ENCODE peak calls at places on chromosomes 1 and 21, in eight cellular contexts. G, P, E, N, L, S, K and D are unnamed samples.

GRCh38 chr1:14850563-14850962 is 252.1 kb downstream of the KAZN start:
- DNase-seq in G (peak), P (no peak), E (no peak), N (peak), L (peak), S (no peak), K (no peak), D (peak)

GRCh38 chr1:107990606-107991005 is 25.6 kb upstream of the VAV3 start:
- DNase-seq in G (no peak), P (no peak), E (no peak), N (no peak), L (no peak), S (no peak), K (no peak), D (no peak)

GRCh38 chr1:59669752-59670312 is 144.9 kb upstream of the HOOK1 start:
- DNase-seq in G (no peak), P (no peak), E (peak), N (no peak), L (no peak), S (peak), K (no peak), D (no peak)

GRCh38 chr1:25914074-25914995 is 8.1 kb upstream of the STMN1 start:
- DNase-seq in G (no peak), P (no peak), E (no peak), N (no peak), L (no peak), S (no peak), K (no peak), D (no peak)

GRCh38 chr21:28810826-28811524 is 181.7 kb downstream of the LTN1 start:
- DNase-seq in G (no peak), P (no peak), E (no peak), N (no peak), L (no peak), S (no peak), K (no peak), D (no peak)

GRCh38 chr1:8495928-8496401 is 178.1 kb downstream of the SLC45A1 start:
- DNase-seq in G (peak), P (no peak), E (no peak), N (peak), L (peak), S (no peak), K (no peak), D (peak)

GRCh38 chr1:155052412-155053400 is 1.6 kb downstream of the ADAM15 start:
- DNase-seq in G (peak), P (peak), E (no peak), N (no peak), L (peak), S (no peak), K (no peak), D (peak)

GRCh38 chr1:219155140-219155539 is 18.5 kb upstream of the LYPLAL1 start:
- DNase-seq in G (no peak), P (no peak), E (no peak), N (no peak), L (peak), S (no peak), K (no peak), D (peak)

GRCh38 chr1:153548722-153549695 is at the start of gene S100A3:
- DNase-seq in G (peak), P (peak), E (no peak), N (no peak), L (no peak), S (no peak), K (no peak), D (peak)

GRCh38 chr1:107870691-107871090 is 94.3 kb downstream of the VAV3 start:
- DNase-seq in G (no peak), P (peak), E (no peak), N (no peak), L (no peak), S (no peak), K (no peak), D (no peak)

GRCh38 chr1:16302709-16303627 is 49.3 kb downstream of the FBXO42 start:
- DNase-seq in G (no peak), P (no peak), E (no peak), N (no peak), L (peak), S (no peak), K (no peak), D (peak)

GRCh38 chr1:16307222-16307621 is 45.1 kb downstream of the FBXO42 start:
- DNase-seq in G (no peak), P (no peak), E (no peak), N (no peak), L (no peak), S (no peak), K (no peak), D (no peak)
- TF ChIP-seq MAX in G (no peak), P (no peak), E (no peak), N (no peak), L (no peak), S (no peak), K (no peak), D (no peak)

DNA sequence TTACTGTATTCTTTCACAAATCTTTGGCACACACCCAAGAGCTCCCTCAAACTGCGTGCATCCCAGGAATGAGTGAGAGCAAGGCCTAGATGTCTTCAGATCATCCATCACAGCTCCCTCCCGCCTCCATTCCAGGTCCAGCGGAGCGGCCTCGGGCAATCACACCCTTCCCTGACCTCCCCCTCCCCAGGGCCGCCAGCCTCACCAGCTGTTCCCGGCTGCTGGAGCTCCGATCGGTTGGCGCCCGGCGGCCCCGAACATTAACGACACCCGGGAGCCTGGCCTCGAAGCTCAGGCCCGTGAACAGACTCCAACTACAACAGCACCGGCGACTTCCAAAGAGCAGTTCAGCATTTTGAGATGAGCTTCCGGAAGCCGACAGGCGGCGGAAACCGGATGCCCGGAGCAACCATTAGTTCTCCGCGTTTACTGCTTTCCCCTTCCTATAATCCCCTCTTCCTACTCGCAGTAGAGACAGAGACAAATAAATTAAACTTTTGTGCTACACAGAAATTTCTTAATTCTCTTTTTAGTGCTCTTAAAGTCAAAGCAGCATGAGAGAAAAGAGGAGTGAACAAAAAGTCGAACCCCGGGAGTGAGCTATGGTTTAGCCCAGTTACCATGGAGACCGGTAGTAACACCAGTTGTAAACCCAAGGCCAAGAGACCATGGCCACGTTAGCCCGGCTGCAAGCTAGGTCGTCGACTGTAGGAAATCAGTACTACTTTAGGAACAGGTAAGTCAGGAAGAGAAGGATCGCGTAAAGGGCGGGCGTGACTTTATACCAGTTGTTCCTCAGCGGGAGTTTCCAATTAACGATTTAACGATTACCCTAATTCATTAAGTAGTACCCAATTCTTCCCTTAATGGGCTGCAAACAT is at the start of the genes GPATCH2 and SPATA17:
- DNase-seq in G (peak), P (peak), E (peak), N (peak), L (peak), S (peak), K (peak), D (peak)
- TF ChIP-seq POLR2A in G (peak), P (peak), E (peak), N (peak), L (no peak), S (peak), K (peak), D (peak)

DNA sequence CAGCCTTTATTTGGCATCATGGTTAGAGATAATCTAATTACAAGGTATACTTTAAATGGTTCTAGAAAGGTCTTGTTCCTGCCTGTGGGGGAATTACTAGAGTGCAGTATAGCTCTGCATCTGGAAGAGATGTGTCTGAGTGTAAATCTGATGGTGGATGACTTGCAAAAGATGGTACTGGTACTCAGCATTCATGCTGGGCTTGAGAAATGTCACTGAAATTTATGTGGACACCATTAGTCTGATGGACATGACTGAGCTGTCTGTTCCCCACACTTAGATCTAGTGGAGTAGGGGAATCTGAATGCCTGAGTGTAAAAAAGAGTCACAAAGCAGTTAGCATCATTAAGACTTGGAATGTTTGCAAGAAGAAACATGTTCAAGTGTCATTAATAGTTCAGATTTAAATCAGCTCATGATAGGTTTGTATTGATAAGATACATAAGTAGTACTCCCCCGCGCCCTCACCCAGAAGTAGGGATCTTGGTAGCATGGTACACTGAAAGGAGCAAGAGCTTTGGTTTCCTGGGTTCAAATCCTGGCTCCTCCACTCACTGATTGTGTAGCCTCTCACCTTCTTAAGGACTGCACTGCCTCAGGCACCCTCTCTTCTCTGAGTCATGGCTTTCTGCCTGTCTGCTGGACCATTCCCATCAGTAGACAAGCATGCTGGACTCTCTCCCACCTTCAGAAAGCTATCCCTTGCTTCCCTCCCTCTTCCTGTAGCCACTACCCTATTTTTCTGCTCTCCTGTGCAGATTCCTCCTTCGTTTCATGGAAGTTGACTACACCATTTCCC is 292.9 kb downstream of the NFIA start:
- DNase-seq in G (no peak), P (no peak), E (no peak), N (no peak), L (no peak), S (no peak), K (no peak), D (no peak)
- H3K4me3 ChIP-seq in G (no peak), P (no peak), E (no peak), N (no peak), L (no peak), S (no peak), K (no peak), D (no peak)

GRCh38 chr21:45335761-45336534 is 48.3 kb upstream of the POFUT2 start:
- DNase-seq in G (no peak), P (no peak), E (no peak), N (no peak), L (no peak), S (no peak), K (no peak), D (no peak)
- TF ChIP-seq MAX in G (no peak), P (no peak), E (no peak), N (no peak), L (no peak), S (no peak), K (no peak), D (no peak)

GRCh38 chr1:28986296-28986910 is 72.0 kb downstream of the EPB41 start:
- DNase-seq in G (no peak), P (peak), E (no peak), N (no peak), L (no peak), S (no peak), K (no peak), D (peak)

GRCh38 chr1:28983091-28983490 is 68.7 kb downstream of the EPB41 start:
- DNase-seq in G (no peak), P (no peak), E (no peak), N (no peak), L (no peak), S (no peak), K (no peak), D (no peak)

GRCh38 chr1:28984311-28984684 is 69.9 kb downstream of the EPB41 start:
- DNase-seq in G (no peak), P (no peak), E (no peak), N (no peak), L (no peak), S (no peak), K (no peak), D (no peak)

GRCh38 chr1:28983509-28984310 is 69.3 kb downstream of the EPB41 start:
- DNase-seq in G (peak), P (no peak), E (no peak), N (no peak), L (no peak), S (peak), K (no peak), D (no peak)

GRCh38 chr1:28985427-28985826 is 71.1 kb downstream of the EPB41 start:
- DNase-seq in G (no peak), P (no peak), E (no peak), N (no peak), L (no peak), S (no peak), K (no peak), D (no peak)
- TF ChIP-seq POLR2A in G (no peak), P (no peak), E (no peak), N (no peak), L (no peak), S (no peak), K (no peak), D (no peak)

DNA sequence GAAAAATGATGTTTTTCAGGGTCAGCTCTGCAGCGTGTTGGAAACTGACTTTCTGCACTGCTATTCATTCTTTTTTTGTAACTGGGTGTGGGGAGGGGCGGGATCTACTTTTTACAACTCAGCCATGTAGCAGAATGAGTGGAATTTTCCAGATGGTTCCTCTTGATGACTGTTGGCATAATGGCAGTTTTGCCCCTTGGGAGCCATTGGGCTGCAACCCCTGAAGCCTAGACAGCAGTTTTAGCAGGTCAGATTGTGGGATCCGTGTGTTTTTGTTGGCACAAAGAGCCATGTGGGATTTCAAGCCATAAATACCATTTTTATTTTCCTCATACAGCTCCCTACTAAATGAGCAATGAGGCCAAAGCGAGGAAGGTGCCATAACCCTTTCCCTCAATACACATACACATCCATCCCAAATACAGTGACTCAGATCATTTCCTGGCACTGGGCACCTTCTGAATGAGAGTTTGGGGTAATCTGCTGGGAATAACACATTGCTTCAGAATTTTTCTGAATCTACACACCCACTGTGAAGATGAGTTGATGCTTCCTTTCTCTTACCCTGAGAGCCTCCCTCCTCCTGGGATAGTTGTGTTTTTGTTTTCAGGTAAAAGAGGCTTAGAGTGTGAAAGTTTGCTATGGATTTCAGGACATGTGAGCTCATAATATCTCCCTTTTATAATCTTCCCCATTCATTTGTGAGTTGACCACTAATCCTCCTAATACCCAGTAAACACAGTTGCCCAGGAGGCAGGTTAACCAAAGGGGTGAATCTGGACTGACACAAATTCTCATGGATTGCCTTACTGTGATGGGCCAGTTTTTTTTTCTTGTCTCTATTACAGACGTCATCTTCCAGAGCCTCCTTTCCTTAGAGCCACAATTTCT is 13.1 kb downstream of the S100A10 start:
- DNase-seq in G (no peak), P (peak), E (no peak), N (no peak), L (no peak), S (no peak), K (no peak), D (no peak)
- H3K4me3 ChIP-seq in G (no peak), P (no peak), E (no peak), N (no peak), L (no peak), S (no peak), K (no peak), D (no peak)